ENCODE peak calls at places on chromosome 2, in seven cellular contexts. One of them, this sample, is unnamed.

GRCh38 chr2:59301466-59302402 is 1060.6 kb upstream of the FANCL start:
- DNase-seq in lung: peak; percentile 44
- DNase-seq in epithelial cell of esophagus: peak; percentile 86
- DNase-seq in fibroblast of pulmonary artery: peak; percentile 75
- DNase-seq in A549: peak; percentile 7
- DNase-seq in tibial artery: no peak
- DNase-seq in fibroblast of lung: peak; percentile 71
- DNase-seq in this sample: peak; percentile 81

GRCh38 chr2:68253211-68254068 is 1.1 kb upstream of the PPP3R1 start:
- DNase-seq in lung: no peak
- DNase-seq in epithelial cell of esophagus: peak; percentile 30
- DNase-seq in fibroblast of pulmonary artery: no peak
- DNase-seq in A549: no peak
- DNase-seq in tibial artery: no peak
- DNase-seq in fibroblast of lung: peak; percentile 35
- DNase-seq in this sample: no peak

GRCh38 chr2:232872826-232873225 is 2.8 kb downstream of the SNORC start:
- DNase-seq in lung: no peak
- DNase-seq in epithelial cell of esophagus: no peak
- DNase-seq in fibroblast of pulmonary artery: no peak
- DNase-seq in A549: no peak
- DNase-seq in tibial artery: no peak
- DNase-seq in fibroblast of lung: no peak
- DNase-seq in this sample: no peak

GRCh38 chr2:17300141-17300540 is 218.1 kb downstream of the RAD51AP2 start:
- DNase-seq in lung: no peak
- DNase-seq in epithelial cell of esophagus: peak; percentile 93
- DNase-seq in fibroblast of pulmonary artery: peak; percentile 46
- DNase-seq in A549: peak; percentile 19
- DNase-seq in tibial artery: no peak
- DNase-seq in fibroblast of lung: peak; percentile 90
- DNase-seq in this sample: peak; percentile 94

GRCh38 chr2:39620067-39620466 is 45.6 kb upstream of the TMEM178A start:
- DNase-seq in lung: peak; percentile 54
- DNase-seq in epithelial cell of esophagus: peak; percentile 84
- DNase-seq in fibroblast of pulmonary artery: peak; percentile 95
- DNase-seq in A549: no peak
- DNase-seq in tibial artery: peak; percentile 74
- DNase-seq in fibroblast of lung: peak; percentile 93
- DNase-seq in this sample: peak; percentile 95

GRCh38 chr2:152814475-152815030 is 96.1 kb downstream of the ARL6IP6 start:
- DNase-seq in lung: no peak
- DNase-seq in epithelial cell of esophagus: peak; percentile 56
- DNase-seq in fibroblast of pulmonary artery: no peak
- DNase-seq in A549: no peak
- DNase-seq in tibial artery: no peak
- DNase-seq in fibroblast of lung: peak; percentile 66
- DNase-seq in this sample: no peak

GRCh38 chr2:86201951-86202692 is 2.9 kb downstream of the MRPL35 start:
- DNase-seq in lung: no peak
- DNase-seq in epithelial cell of esophagus: no peak
- DNase-seq in fibroblast of pulmonary artery: peak; percentile 32
- DNase-seq in A549: no peak
- DNase-seq in tibial artery: no peak
- DNase-seq in fibroblast of lung: peak; percentile 35
- DNase-seq in this sample: peak; percentile 48

GRCh38 chr2:66684289-66684688 is 249.4 kb downstream of the MEIS1 start:
- DNase-seq in lung: no peak
- DNase-seq in epithelial cell of esophagus: peak; percentile 81
- DNase-seq in fibroblast of pulmonary artery: no peak
- DNase-seq in A549: no peak
- DNase-seq in tibial artery: no peak
- DNase-seq in fibroblast of lung: peak; percentile 42
- DNase-seq in this sample: no peak

GRCh38 chr2:64685430-64685829 is 31.7 kb upstream of the SERTAD2 start:
- DNase-seq in lung: no peak
- DNase-seq in epithelial cell of esophagus: peak; percentile 17
- DNase-seq in fibroblast of pulmonary artery: peak; percentile 43
- DNase-seq in A549: no peak
- DNase-seq in tibial artery: no peak
- DNase-seq in fibroblast of lung: no peak
- DNase-seq in this sample: peak; percentile 60

GRCh38 chr2:45721150-45721549 is 69.7 kb downstream of the PRKCE start:
- DNase-seq in lung: no peak
- DNase-seq in epithelial cell of esophagus: no peak
- DNase-seq in fibroblast of pulmonary artery: no peak
- DNase-seq in A549: no peak
- DNase-seq in tibial artery: no peak
- DNase-seq in fibroblast of lung: no peak
- DNase-seq in this sample: no peak

GRCh38 chr2:168427451-168427850 is 28.6 kb upstream of the CERS6 start:
- DNase-seq in lung: no peak
- DNase-seq in epithelial cell of esophagus: no peak
- DNase-seq in fibroblast of pulmonary artery: peak; percentile 70
- DNase-seq in A549: no peak
- DNase-seq in tibial artery: no peak
- DNase-seq in fibroblast of lung: peak; percentile 95
- DNase-seq in this sample: peak; percentile 99

GRCh38 chr2:15908371-15908770 is 32.0 kb upstream of the MYCN start:
- DNase-seq in lung: no peak
- DNase-seq in epithelial cell of esophagus: no peak
- DNase-seq in fibroblast of pulmonary artery: no peak
- DNase-seq in A549: no peak
- DNase-seq in tibial artery: no peak
- DNase-seq in fibroblast of lung: no peak
- DNase-seq in this sample: no peak

GRCh38 chr2:216346781-216347180 is 25.5 kb downstream of the MARCHF4 start:
- DNase-seq in lung: no peak
- DNase-seq in epithelial cell of esophagus: no peak
- DNase-seq in fibroblast of pulmonary artery: no peak
- DNase-seq in A549: no peak
- DNase-seq in tibial artery: no peak
- DNase-seq in fibroblast of lung: no peak
- DNase-seq in this sample: no peak

GRCh38 chr2:187912956-187913355 is 358.7 kb upstream of the TFPI start:
- DNase-seq in lung: no peak
- DNase-seq in epithelial cell of esophagus: peak; percentile 50
- DNase-seq in fibroblast of pulmonary artery: no peak
- DNase-seq in A549: no peak
- DNase-seq in tibial artery: no peak
- DNase-seq in fibroblast of lung: no peak
- DNase-seq in this sample: no peak

GRCh38 chr2:134146620-134147019 is 107.3 kb upstream of the MGAT5 start:
- DNase-seq in lung: no peak
- DNase-seq in epithelial cell of esophagus: peak; percentile 79
- DNase-seq in fibroblast of pulmonary artery: no peak
- DNase-seq in A549: no peak
- DNase-seq in tibial artery: no peak
- DNase-seq in fibroblast of lung: peak; percentile 82
- DNase-seq in this sample: peak; percentile 69

GRCh38 chr2:240247868-240248820 is 107.7 kb upstream of the OTOS start:
- DNase-seq in lung: peak; percentile 28
- DNase-seq in epithelial cell of esophagus: no peak
- DNase-seq in fibroblast of pulmonary artery: no peak
- DNase-seq in A549: no peak
- DNase-seq in tibial artery: no peak
- DNase-seq in fibroblast of lung: no peak
- DNase-seq in this sample: no peak

GRCh38 chr2:10159086-10159485 is 36.5 kb downstream of the RRM2 start:
- DNase-seq in lung: no peak
- DNase-seq in epithelial cell of esophagus: no peak
- DNase-seq in fibroblast of pulmonary artery: no peak
- DNase-seq in A549: no peak
- DNase-seq in tibial artery: no peak
- DNase-seq in fibroblast of lung: no peak
- DNase-seq in this sample: no peak

GRCh38 chr2:94956797-94957391 is 68.6 kb upstream of the MAL start:
- DNase-seq in lung: no peak
- DNase-seq in epithelial cell of esophagus: peak; percentile 43
- DNase-seq in fibroblast of pulmonary artery: peak; percentile 39
- DNase-seq in A549: peak; percentile 43
- DNase-seq in tibial artery: peak; percentile 36
- DNase-seq in fibroblast of lung: peak; percentile 9
- DNase-seq in this sample: peak; percentile 48

DNA sequence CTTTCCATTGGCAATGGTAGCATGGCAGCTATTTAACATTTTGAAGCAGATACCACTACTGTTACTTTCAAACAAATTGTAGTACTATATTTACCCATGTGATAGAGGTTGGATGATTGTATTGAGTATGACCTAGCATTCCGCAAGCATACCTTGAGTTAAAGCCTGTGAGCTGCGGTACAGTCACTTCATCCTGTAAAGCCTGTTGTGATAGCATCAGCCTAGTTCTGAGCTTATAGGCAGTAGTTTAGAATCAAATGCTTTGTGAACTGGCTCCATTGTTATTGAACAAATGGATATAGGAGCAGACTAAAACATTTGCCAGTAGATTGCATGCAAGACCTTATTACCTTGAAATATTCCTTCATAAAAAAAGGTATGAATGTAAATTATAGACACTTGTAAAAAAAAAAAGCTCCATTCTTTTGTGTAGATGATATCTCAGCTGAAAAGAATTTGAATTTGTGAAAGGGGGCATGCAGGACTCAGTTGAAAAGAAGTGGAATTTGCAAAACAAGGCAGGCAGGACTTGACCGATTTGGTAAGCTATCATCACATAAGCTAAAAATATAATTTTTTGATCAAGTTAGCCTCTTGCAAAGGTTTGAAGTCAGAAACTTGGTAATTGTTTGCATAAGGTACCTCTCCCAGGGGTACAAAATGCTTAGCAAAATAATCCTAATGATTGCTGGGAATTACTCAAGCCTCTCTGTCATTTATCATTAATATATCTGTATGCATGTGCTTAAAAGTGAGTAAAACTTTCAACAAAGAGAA is 138.5 kb upstream of the ITGA4 start:
- DNase-seq in lung: no peak
- DNase-seq in epithelial cell of esophagus: no peak
- DNase-seq in fibroblast of pulmonary artery: no peak
- DNase-seq in A549: no peak
- DNase-seq in tibial artery: no peak
- DNase-seq in fibroblast of lung: no peak
- DNase-seq in this sample: no peak
- H3K4me3 ChIP-seq in lung: no peak overlapping the region
- H3K4me3 ChIP-seq in epithelial cell of esophagus: no peak overlapping the region
- H3K4me3 ChIP-seq in fibroblast of pulmonary artery: no peak overlapping the region
- H3K4me3 ChIP-seq in A549: no peak overlapping the region
- H3K4me3 ChIP-seq in tibial artery: no peak overlapping the region
- H3K4me3 ChIP-seq in fibroblast of lung: no peak overlapping the region
- H3K4me3 ChIP-seq in this sample: no peak overlapping the region

GRCh38 chr2:45342-46130 is 769 bp downstream of the FAM110C start:
- DNase-seq in lung: no peak
- DNase-seq in epithelial cell of esophagus: peak; percentile 30
- DNase-seq in fibroblast of pulmonary artery: no peak
- DNase-seq in A549: peak; percentile 15
- DNase-seq in tibial artery: no peak
- DNase-seq in fibroblast of lung: no peak
- DNase-seq in this sample: no peak
- TF ChIP-seq CTCF in lung: no peak
- TF ChIP-seq CTCF in epithelial cell of esophagus: no peak
- TF ChIP-seq CTCF in fibroblast of pulmonary artery: no peak
- TF ChIP-seq CTCF in A549: no peak
- TF ChIP-seq CTCF in tibial artery: no peak
- TF ChIP-seq CTCF in fibroblast of lung: no peak
- TF ChIP-seq CTCF in this sample: no peak

GRCh38 chr2:104862061-104862941 is 8.4 kb downstream of the POU3F3 start:
- DNase-seq in lung: no peak
- DNase-seq in epithelial cell of esophagus: no peak
- DNase-seq in fibroblast of pulmonary artery: no peak
- DNase-seq in A549: no peak
- DNase-seq in tibial artery: no peak
- DNase-seq in fibroblast of lung: peak; percentile 82
- DNase-seq in this sample: no peak

GRCh38 chr2:104863229-104863584 is 9.3 kb downstream of the POU3F3 start:
- DNase-seq in lung: no peak
- DNase-seq in epithelial cell of esophagus: no peak
- DNase-seq in fibroblast of pulmonary artery: no peak
- DNase-seq in A549: no peak
- DNase-seq in tibial artery: no peak
- DNase-seq in fibroblast of lung: no peak
- DNase-seq in this sample: no peak

GRCh38 chr2:104859310-104860130 is 5.6 kb downstream of the POU3F3 start:
- DNase-seq in lung: no peak
- DNase-seq in epithelial cell of esophagus: no peak
- DNase-seq in fibroblast of pulmonary artery: no peak
- DNase-seq in A549: no peak
- DNase-seq in tibial artery: no peak
- DNase-seq in fibroblast of lung: peak; percentile 58
- DNase-seq in this sample: no peak

GRCh38 chr2:104860141-104860790 is 6.4 kb downstream of the POU3F3 start:
- DNase-seq in lung: no peak
- DNase-seq in epithelial cell of esophagus: no peak
- DNase-seq in fibroblast of pulmonary artery: no peak
- DNase-seq in A549: no peak
- DNase-seq in tibial artery: no peak
- DNase-seq in fibroblast of lung: peak; percentile 42
- DNase-seq in this sample: no peak

GRCh38 chr2:104861295-104862060 is 7.6 kb downstream of the POU3F3 start:
- DNase-seq in lung: no peak
- DNase-seq in epithelial cell of esophagus: no peak
- DNase-seq in fibroblast of pulmonary artery: no peak
- DNase-seq in A549: no peak
- DNase-seq in tibial artery: no peak
- DNase-seq in fibroblast of lung: no peak
- DNase-seq in this sample: no peak
- H3K4me3 ChIP-seq in lung: no peak overlapping the region
- H3K4me3 ChIP-seq in epithelial cell of esophagus: no peak overlapping the region
- H3K4me3 ChIP-seq in fibroblast of pulmonary artery: no peak overlapping the region
- H3K4me3 ChIP-seq in A549: no peak overlapping the region
- H3K4me3 ChIP-seq in tibial artery: no peak overlapping the region
- H3K4me3 ChIP-seq in fibroblast of lung: no peak overlapping the region
- H3K4me3 ChIP-seq in this sample: no peak overlapping the region

DNA sequence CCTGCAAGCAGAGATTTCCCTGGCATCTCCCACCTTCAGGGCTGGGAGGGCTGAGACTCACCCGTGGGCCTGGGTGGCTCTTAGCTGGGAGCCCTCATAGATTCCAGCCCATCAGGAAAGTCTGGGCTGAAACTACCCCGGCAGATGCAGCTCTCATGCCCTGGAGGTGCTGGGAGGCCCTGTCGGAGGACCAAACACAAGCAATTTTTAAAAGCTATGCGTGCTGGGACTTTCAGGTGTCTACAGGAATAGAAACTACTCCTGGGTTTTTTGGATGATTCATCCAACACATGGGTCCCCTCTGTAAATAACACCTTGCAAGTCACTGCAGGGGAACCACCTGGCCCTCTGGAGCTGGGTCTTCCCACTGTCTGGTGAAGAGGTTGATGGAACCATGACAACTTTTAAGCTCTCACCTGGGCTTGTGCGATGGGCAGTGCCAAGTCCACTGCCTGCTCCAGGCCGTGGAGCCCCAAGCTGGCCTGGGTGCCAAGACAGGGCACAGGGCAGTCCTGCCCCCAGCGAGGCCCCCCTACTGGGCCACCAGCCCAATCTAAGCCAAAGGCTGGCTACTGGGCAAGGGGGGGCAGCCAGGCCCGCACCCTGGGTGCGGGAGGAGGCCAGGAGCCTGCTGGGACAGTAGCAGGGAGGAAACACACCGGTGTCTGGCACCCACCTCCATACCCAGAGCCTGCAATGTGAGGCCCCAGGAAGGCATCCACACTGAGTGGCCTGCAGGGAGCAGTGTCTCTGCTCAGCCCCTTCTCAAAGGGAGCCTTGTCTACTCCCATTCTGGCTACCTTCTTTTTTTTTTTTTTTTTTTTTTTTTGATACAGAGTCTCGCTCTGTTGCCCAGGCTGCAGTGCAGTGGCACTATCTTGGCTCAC is 1.1 kb upstream of the GPR55 start:
- DNase-seq in lung: no peak
- DNase-seq in epithelial cell of esophagus: peak; percentile 46
- DNase-seq in fibroblast of pulmonary artery: no peak
- DNase-seq in A549: no peak
- DNase-seq in tibial artery: no peak
- DNase-seq in fibroblast of lung: no peak
- DNase-seq in this sample: peak; percentile 13
- TF ChIP-seq CTCF in lung: no peak
- TF ChIP-seq CTCF in epithelial cell of esophagus: no peak
- TF ChIP-seq CTCF in fibroblast of pulmonary artery: peak; percentile 5
- TF ChIP-seq CTCF in A549: no peak
- TF ChIP-seq CTCF in tibial artery: no peak
- TF ChIP-seq CTCF in fibroblast of lung: no peak
- TF ChIP-seq CTCF in this sample: peak; percentile 40